ENCODE peak calls at places on chromosomes 11 and 22, in eight cellular contexts. W is adipocyte, Y is aorta, K is psoas muscle, Z is HepG2, X is uterus, A is heart right ventricle, G is mucosa of descending colon. L is an unnamed sample.

GRCh38 chr11:112322173-112322813 is 61.6 kb upstream of the PLET1 start:
- DNase-seq in G (no peak), A (no peak), W (no peak), Y (no peak), X (no peak), Z (no peak), K (no peak), L (no peak)

GRCh38 chr11:65083834-65084597 is at the start of the genes CDCA5 and ZFPL1:
- DNase-seq in X (peak; percentile 94), G (peak; percentile 96), W (peak; percentile 98), A (peak; percentile 95), Y (peak; percentile 97), K (peak; percentile 96), Z (peak; percentile 91), L (peak; percentile 94)

GRCh38 chr11:101706541-101706940 is 122.7 kb upstream of the TRPC6 start:
- DNase-seq in K (no peak), Y (no peak), Z (no peak), G (no peak), X (no peak), A (no peak), W (peak; percentile 72), L (no peak)

GRCh38 chr11:14244926-14245325 is 114.1 kb downstream of the RRAS2 start:
- DNase-seq in K (no peak), X (no peak), W (no peak), A (no peak), Z (no peak), Y (no peak), G (no peak), L (no peak)

GRCh38 chr11:122202951-122203456 is 87.0 kb upstream of the BLID start:
- DNase-seq in G (peak; percentile 39), X (peak; percentile 71), W (peak; percentile 92), Y (peak; percentile 80), A (peak; percentile 76), K (peak; percentile 70), Z (peak; percentile 17), L (peak; percentile 31)

GRCh38 chr22:49363526-49364230 is 464.0 kb downstream of the BRD1 start:
- DNase-seq in X (no peak), K (no peak), Y (no peak), Z (no peak), A (no peak), W (no peak), G (no peak), L (no peak)

GRCh38 chr11:66081505-66081904 is 11.4 kb downstream of the PACS1 start:
- DNase-seq in Z (no peak), G (peak; percentile 72), A (peak; percentile 26), K (no peak), W (peak; percentile 47), Y (peak; percentile 77), X (no peak), L (peak; percentile 57)

GRCh38 chr11:102139081-102139498 is 28.8 kb downstream of the YAP1 start:
- DNase-seq in Y (peak; percentile 55), G (no peak), W (peak; percentile 81), K (no peak), A (no peak), X (peak; percentile 63), Z (no peak), L (no peak)

GRCh38 chr22:33873186-33873585 is 47.1 kb downstream of the LARGE1 start:
- DNase-seq in X (peak; percentile 33), K (peak; percentile 41), Y (no peak), Z (no peak), G (no peak), A (peak; percentile 48), W (no peak), L (peak; percentile 9)

GRCh38 chr11:4891996-4892640 is 10.4 kb downstream of the OR51T1 start:
- DNase-seq in W (peak; percentile 48), G (no peak), X (no peak), Z (no peak), A (no peak), K (no peak), Y (no peak), L (no peak)

GRCh38 chr22:32801436-32802290 is at the start of gene TIMP3:
- DNase-seq in K (peak; percentile 88), X (peak; percentile 95), A (peak; percentile 94), Z (no peak), Y (peak; percentile 87), W (peak; percentile 93), G (peak; percentile 65), L (peak; percentile 10)

GRCh38 chr11:534592-535518 is 521 bp downstream of the HRAS start:
- DNase-seq in Z (no peak), X (no peak), W (peak; percentile 67), Y (peak; percentile 57), K (no peak), G (no peak), A (no peak), L (peak; percentile 33)

GRCh38 chr22:31144223-31144622 is 3.9 kb upstream of the PLA2G3 start:
- DNase-seq in A (no peak), K (no peak), Y (no peak), Z (no peak), W (no peak), X (no peak), G (no peak), L (peak; percentile 54)

DNA sequence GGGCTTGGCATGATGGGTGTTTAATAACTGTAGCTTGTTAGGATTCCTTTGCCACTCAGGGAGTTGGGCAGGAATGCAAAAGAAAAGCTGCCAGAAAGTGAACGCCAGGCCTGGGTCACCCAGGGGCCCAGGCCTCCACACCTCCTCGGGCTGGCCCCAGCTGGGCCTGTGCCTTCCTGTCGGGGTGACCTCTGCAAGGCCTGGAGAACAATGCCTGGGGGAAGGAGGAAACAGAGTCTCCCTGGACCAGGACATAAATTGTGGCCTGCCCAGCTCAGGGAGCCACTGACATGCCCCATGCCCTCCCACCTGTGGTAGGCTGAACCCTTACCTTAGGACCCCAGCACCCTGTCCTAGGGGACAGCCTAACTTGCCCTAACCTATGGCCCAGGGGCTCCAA is 21.9 kb downstream of the MN1 start:
- DNase-seq in A (no peak), X (no peak), W (no peak), G (no peak), Y (no peak), K (no peak), Z (no peak), L (no peak)
- H3K4me1 ChIP-seq in A (peaks cover 49% of the 10 kb centered on the region), X (no peaks in the 10 kb centered on the region), W (peaks cover 53% of the 10 kb centered on the region), G (no peaks in the 10 kb centered on the region), Y (no peaks in the 10 kb centered on the region), K (peaks cover 53% of the 10 kb centered on the region), Z (no peaks in the 10 kb centered on the region), L (no peaks in the 10 kb centered on the region)

GRCh38 chr11:74310857-74311256 is 583 bp downstream of the P4HA3 start:
- DNase-seq in A (no peak), G (no peak), K (no peak), Z (no peak), W (no peak), Y (no peak), X (no peak), L (no peak)
- H3K4me3 ChIP-seq in A (peak overlapping the region; percentile 42), G (no peak overlapping the region), K (peak overlapping the region; percentile 76), Z (peak overlapping the region; percentile 67), W (peak overlapping the region; percentile 78), Y (no peak overlapping the region), X (peak overlapping the region; percentile 13), L (no peak overlapping the region)

GRCh38 chr22:47784991-47785390 is 1022.5 kb downstream of the TBC1D22A start:
- DNase-seq in A (no peak), Z (no peak), G (no peak), W (no peak), X (no peak), K (no peak), Y (no peak), L (no peak)

GRCh38 chr22:47784367-47784983 is 1022.0 kb downstream of the TBC1D22A start:
- DNase-seq in G (no peak), Y (no peak), A (no peak), X (no peak), W (no peak), K (no peak), Z (no peak), L (no peak)

GRCh38 chr22:47788461-47788860 is 1026.0 kb downstream of the TBC1D22A start:
- DNase-seq in X (no peak), A (no peak), W (no peak), G (no peak), Y (no peak), Z (no peak), K (no peak), L (no peak)

GRCh38 chr22:47787501-47788227 is 1025.2 kb downstream of the TBC1D22A start:
- DNase-seq in Z (no peak), K (no peak), A (no peak), Y (no peak), X (no peak), W (no peak), G (no peak), L (no peak)

DNA sequence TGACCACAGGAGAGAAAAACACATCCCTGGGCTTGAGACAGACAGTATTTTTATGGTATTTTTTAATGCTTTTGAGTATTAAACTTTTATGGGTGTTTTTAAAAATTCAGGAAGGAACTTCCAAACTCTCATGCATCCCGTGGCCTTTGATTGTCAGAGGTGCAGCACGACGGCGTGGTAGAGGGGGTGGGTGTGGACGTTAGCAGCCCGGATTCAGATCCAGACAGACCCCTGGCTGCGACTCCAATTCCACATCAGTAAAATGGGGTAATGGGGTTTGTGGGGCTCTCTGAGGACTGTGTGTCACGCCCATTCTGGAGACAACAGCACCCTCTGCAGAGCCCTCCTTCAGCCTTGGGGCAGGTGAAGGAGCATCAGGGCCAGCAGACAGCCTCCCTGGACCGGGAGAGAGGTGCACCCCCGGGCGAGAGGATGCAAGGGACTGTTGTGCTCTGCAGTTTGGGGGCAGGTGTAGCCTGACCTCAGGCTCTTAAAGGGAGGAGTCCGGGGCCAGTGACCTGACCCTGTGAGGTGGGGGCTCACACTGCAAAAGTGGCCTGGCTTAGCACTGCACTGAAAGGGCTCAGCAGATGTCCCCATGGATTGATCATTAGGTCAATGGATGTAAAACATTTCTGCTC is 1024.3 kb downstream of the TBC1D22A start:
- DNase-seq in G (no peak), K (no peak), Y (no peak), W (no peak), X (no peak), Z (no peak), A (no peak), L (no peak)
- H3K4me1 ChIP-seq in G (no peaks in the 10 kb centered on the region), K (no peaks in the 10 kb centered on the region), Y (no peaks in the 10 kb centered on the region), W (no peaks in the 10 kb centered on the region), X (no peaks in the 10 kb centered on the region), Z (no peaks in the 10 kb centered on the region), A (no peaks in the 10 kb centered on the region), L (no peaks in the 10 kb centered on the region)

GRCh38 chr11:124748481-124749338 is 3.3 kb downstream of the VSIG2 start:
- DNase-seq in W (no peak), G (peak; percentile 54), Z (no peak), K (no peak), Y (no peak), A (no peak), X (peak; percentile 57), L (no peak)

GRCh38 chr11:124746621-124747243 is 5.3 kb downstream of the VSIG2 start:
- DNase-seq in A (peak; percentile 82), G (peak; percentile 95), K (peak; percentile 64), Z (peak; percentile 89), W (peak; percentile 58), Y (peak; percentile 79), X (no peak), L (peak; percentile 95)

GRCh38 chr11:124747406-124748099 is 4.5 kb downstream of the VSIG2 start:
- DNase-seq in A (no peak), Z (no peak), X (no peak), W (no peak), Y (no peak), K (no peak), G (no peak), L (no peak)

GRCh38 chr11:124749920-124750319 is 2.1 kb downstream of the VSIG2 start:
- DNase-seq in G (no peak), W (no peak), X (no peak), K (no peak), A (no peak), Z (no peak), Y (no peak), L (no peak)

DNA sequence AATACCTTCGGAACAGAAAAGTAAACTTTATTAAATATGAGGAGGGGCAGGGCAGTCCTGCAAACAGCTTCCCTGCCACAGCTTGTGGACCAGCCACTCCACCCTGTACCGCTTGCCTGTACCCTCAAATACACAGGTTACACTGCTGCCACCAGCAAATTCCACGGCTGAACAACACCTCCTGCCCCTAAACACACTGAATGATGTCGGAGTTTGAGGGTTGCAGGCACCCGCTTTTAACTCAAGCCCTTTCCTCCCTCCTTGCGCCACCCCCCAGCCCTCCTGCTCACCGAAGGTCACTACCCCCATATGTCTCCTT is 4.0 kb downstream of the VSIG2 start:
- DNase-seq in G (no peak), Z (no peak), Y (no peak), K (no peak), A (no peak), X (no peak), W (no peak), L (no peak)
- H3K4me3 ChIP-seq in G (no peak overlapping the region), Z (no peak overlapping the region), Y (no peak overlapping the region), K (no peak overlapping the region), A (no peak overlapping the region), X (no peak overlapping the region), W (no peak overlapping the region), L (no peak overlapping the region)